ENCODE peak calls at places on chromosome 1, in five cellular contexts. Y is heart left ventricle, S is body of pancreas, V is H54, P is NB4. Z is an unnamed sample.

GRCh38 chr1:150572918-150573647 is 6.3 kb downstream of the MCL1 start:
- DNase-seq in Y (no peak), S (no peak), V (no peak), P (no peak), Z (no peak)

GRCh38 chr1:168408531-168409242 is 128.0 kb downstream of the TBX19 start:
- DNase-seq in Y (no peak), S (no peak), V (peak), P (peak), Z (no peak)

GRCh38 chr1:152110365-152110859 is 4.8 kb downstream of the TCHH start:
- DNase-seq in Y (no peak), S (peak), V (no peak), P (peak), Z (no peak)

GRCh38 chr1:65330822-65331221 is 21.5 kb downstream of the DNAJC6 start:
- DNase-seq in Y (no peak), S (no peak), V (no peak), P (no peak), Z (no peak)

GRCh38 chr1:183956559-183957188 is 80.9 kb downstream of the COLGALT2 start:
- DNase-seq in Y (no peak), S (no peak), V (peak), P (peak), Z (peak)

GRCh38 chr1:15276691-15277090 is 29.7 kb downstream of the FHAD1 start:
- DNase-seq in Y (no peak), S (no peak), V (no peak), P (no peak), Z (no peak)

GRCh38 chr1:111921948-111922347 is 67.5 kb downstream of the KCND3 start:
- DNase-seq in Y (no peak), S (no peak), V (no peak), P (no peak), Z (no peak)

GRCh38 chr1:30779294-30780071 is 21.9 kb upstream of the LAPTM5 start:
- DNase-seq in Y (peak), S (peak), V (peak), P (peak), Z (peak)

GRCh38 chr1:86542626-86543025 is 4.3 kb upstream of the CLCA4 start:
- DNase-seq in Y (no peak), S (no peak), V (no peak), P (no peak), Z (no peak)

GRCh38 chr1:175273656-175274055 is 81.1 kb upstream of the KIAA0040 start:
- DNase-seq in Y (no peak), S (peak), V (no peak), P (no peak), Z (no peak)

GRCh38 chr1:42841010-42841409 is 5.4 kb upstream of the ZNF691 start:
- DNase-seq in Y (no peak), S (no peak), V (no peak), P (no peak), Z (no peak)

GRCh38 chr1:41041866-41042265 is 20.3 kb upstream of the SLFNL1 start:
- DNase-seq in Y (no peak), S (no peak), V (no peak), P (peak), Z (no peak)

GRCh38 chr1:39933956-39934941 is 20.7 kb upstream of the MFSD2A start:
- DNase-seq in Y (peak), S (peak), V (peak), P (peak), Z (no peak)

GRCh38 chr1:2154022-2154421 is 40.5 kb downstream of the FAAP20 start:
- DNase-seq in Y (no peak), S (no peak), V (no peak), P (no peak), Z (no peak)

GRCh38 chr1:20640183-20640597 is 6.9 kb downstream of the PINK1 start:
- DNase-seq in Y (no peak), S (peak), V (no peak), P (peak), Z (peak)

GRCh38 chr1:182330303-182330702 is 61.3 kb downstream of the GLUL start:
- DNase-seq in Y (no peak), S (peak), V (no peak), P (no peak), Z (no peak)

GRCh38 chr1:158654570-158654969 is 31.9 kb downstream of the SPTA1 start:
- DNase-seq in Y (no peak), S (no peak), V (no peak), P (peak), Z (no peak)

GRCh38 chr1:204505674-204506073 is 10.5 kb upstream of the MDM4 start:
- DNase-seq in Y (no peak), S (no peak), V (no peak), P (no peak), Z (no peak)

GRCh38 chr1:204506091-204506968 is 9.9 kb upstream of the MDM4 start:
- DNase-seq in Y (peak), S (peak), V (peak), P (peak), Z (no peak)

GRCh38 chr1:204506969-204507316 is 9.3 kb upstream of the MDM4 start:
- DNase-seq in Y (no peak), S (peak), V (no peak), P (peak), Z (no peak)

GRCh38 chr1:204509186-204509635 is 7.0 kb upstream of the MDM4 start:
- DNase-seq in Y (no peak), S (no peak), V (no peak), P (no peak), Z (no peak)

DNA sequence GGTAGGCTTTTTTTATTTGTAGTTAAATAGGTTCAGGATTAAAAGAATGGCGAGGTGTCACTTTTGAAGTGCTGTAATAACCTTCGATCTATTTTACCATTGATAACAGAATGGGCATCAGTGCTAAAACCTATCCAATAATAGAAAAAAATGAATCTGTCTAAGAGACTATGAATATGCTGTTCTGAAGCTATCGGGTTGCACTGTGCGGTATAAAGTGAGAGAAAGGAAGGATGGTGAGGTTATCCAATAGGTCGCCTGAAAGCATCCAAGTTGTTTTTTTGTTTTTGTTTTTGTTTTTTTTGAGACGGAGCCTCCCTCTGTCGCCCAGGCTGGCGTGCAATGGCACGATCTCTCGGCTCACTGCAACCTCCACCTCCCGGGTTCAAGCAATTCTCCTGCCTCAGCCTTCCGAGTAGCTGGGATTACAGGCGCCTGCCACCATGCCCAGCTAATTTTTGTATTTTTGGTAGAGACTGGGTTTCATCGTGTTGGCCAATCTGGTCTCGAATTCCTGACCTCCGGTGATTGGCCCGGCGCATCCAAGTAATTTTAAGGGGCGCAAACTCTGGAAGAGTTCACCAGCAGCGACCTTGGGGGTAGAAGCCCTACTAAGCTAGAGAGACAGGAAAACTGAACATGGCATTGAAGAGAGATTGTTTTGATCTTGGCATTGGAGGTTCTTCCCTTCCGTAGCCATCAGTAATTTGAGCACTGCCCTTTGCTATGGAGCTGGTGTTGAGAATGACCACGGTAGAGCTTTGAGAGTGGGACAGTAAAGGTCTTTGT is 8.7 kb upstream of the MDM4 start:
- DNase-seq in Y (no peak), S (no peak), V (no peak), P (peak), Z (no peak)
- TF ChIP-seq POLR2A in Y (no peak), S (no peak), V (no peak), P (peak), Z (no peak)

DNA sequence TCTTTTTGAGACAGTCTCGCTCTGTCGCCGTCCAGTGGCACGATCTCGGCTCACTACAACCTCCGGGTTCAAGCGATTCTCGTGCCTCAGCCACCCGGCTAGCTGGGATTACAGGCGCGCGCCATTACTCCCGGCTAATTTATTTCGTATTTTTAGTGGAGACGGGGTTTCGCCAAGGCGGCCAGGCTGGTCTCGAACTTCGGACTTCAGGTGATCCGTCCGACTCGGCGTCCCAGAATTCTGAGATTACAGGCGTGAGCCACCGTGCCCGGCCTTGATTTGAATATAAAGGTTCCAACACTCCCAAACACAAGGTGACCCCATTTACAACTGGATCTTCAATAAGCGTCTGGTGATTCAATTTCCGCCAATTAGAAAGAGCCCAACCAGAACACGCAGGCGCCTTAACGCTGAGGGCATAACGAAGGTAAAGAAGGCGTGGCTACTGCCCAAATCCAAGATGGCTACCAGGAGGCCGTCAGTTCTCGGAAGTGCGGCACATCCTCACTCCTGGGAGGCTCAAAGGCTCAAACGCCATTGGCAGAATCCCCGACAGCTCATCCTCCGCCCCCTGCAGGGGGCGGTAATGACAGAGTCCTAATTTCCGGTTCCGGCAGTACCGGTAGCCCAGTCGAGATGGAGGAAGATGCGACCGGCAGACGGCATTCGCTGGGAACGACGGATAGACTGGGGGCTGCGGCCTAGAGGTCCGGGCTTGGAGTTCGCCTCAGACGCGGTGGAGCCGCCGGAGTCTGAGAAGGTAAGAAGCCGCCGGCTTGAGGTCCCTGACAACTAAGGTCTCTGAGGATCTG is at the start of gene SLC25A44:
- DNase-seq in Y (peak), S (peak), V (peak), P (peak), Z (peak)
- TF ChIP-seq POLR2A in Y (no peak), S (peak), V (peak), P (peak), Z (peak)

GRCh38 chr1:228456252-228457016 is 30.7 kb upstream of the RNF187 start:
- DNase-seq in Y (no peak), S (no peak), V (no peak), P (no peak), Z (no peak)

GRCh38 chr1:228457396-228458176 is 29.6 kb upstream of the RNF187 start:
- DNase-seq in Y (peak), S (peak), V (peak), P (no peak), Z (peak)

GRCh38 chr1:228459091-228459993 is 27.8 kb upstream of the RNF187 start:
- DNase-seq in Y (peak), S (peak), V (peak), P (no peak), Z (peak)

GRCh38 chr1:228455715-228456114 is 31.5 kb upstream of the RNF187 start:
- DNase-seq in Y (no peak), S (no peak), V (no peak), P (no peak), Z (no peak)

GRCh38 chr1:228457017-228457395 is 30.2 kb upstream of the RNF187 start:
- DNase-seq in Y (no peak), S (no peak), V (no peak), P (no peak), Z (no peak)
- TF ChIP-seq POLR2A in Y (no peak), S (no peak), V (no peak), P (no peak), Z (no peak)

DNA sequence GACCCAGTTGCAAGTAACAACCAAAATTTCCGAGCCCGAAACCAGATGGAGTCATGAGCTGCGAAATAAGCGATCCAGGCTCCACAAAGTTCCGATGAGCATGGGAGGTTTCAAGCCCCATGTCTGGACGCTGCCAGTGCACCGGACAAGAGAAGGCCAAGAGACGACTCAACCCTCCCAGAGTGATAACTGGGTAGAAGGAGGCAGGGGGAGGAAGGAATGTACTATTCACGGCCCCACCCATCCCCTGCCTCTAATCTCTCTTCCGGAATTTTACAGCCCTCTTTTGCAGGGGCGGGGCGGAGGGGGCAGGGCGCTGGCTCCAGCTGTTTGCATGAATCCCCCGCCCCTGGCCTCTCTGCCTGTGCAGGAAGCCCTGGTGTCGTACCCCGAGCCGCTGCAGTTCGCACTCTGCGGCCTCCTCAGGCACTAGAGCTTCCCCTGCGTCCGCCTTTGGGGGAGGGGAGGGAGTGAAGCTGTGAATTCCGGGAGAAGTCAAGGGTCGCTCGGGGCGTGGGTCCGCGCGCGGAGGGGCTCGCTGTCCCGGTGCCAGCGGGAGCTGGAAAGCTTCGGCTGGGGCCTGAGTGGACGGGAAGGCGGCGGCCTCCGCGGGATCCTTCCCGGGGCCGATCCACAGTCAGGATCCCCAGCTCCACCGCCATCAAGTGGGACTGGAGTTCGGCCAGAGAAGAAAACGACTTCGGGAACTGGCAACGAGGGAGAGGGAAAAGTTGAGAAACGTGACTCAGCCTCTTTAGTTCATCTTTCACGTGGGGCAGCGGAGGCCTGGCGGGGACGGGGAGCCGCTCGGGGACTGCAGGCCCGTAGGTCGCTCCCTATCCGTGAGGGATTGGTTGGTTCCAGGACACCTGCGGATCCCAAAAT is 6.3 kb upstream of the PTP4A2 start:
- DNase-seq in Y (peak), S (peak), V (peak), P (peak), Z (peak)
- TF ChIP-seq POLR2A in Y (no peak), S (peak), V (no peak), P (peak), Z (peak)

GRCh38 chr1:72284084-72284397 is 1.7 kb upstream of the NEGR1 start:
- DNase-seq in Y (no peak), S (no peak), V (no peak), P (no peak), Z (no peak)

GRCh38 chr1:72282271-72282656 is at the start of gene NEGR1:
- DNase-seq in Y (peak), S (peak), V (peak), P (peak), Z (no peak)

GRCh38 chr1:72284398-72285073 is 2.2 kb upstream of the NEGR1 start:
- DNase-seq in Y (peak), S (peak), V (peak), P (peak), Z (no peak)

GRCh38 chr1:72282690-72283203 is 408 bp upstream of the NEGR1 start:
- DNase-seq in Y (peak), S (peak), V (peak), P (peak), Z (no peak)

GRCh38 chr1:72283204-72284083 is 1.1 kb upstream of the NEGR1 start:
- DNase-seq in Y (peak), S (peak), V (peak), P (peak), Z (no peak)
- TF ChIP-seq POLR2A in Y (no peak), S (no peak), V (peak), P (no peak), Z (no peak)

GRCh38 chr1:999797-1000356 is at the start of gene HES4:
- DNase-seq in Y (peak), S (peak), V (peak), P (peak), Z (no peak)

GRCh38 chr1:1000357-1001056 is 610 bp upstream of the HES4 start:
- DNase-seq in Y (peak), S (peak), V (peak), P (peak), Z (peak)

GRCh38 chr1:1003618-1004419 is 3.9 kb upstream of the HES4 start:
- DNase-seq in Y (peak), S (no peak), V (no peak), P (no peak), Z (no peak)

GRCh38 chr1:1001057-1001630 is 1.2 kb upstream of the HES4 start:
- DNase-seq in Y (peak), S (no peak), V (no peak), P (no peak), Z (no peak)

GRCh38 chr1:1001631-1002300 is 1.9 kb upstream of the HES4 start:
- DNase-seq in Y (peak), S (peak), V (peak), P (peak), Z (peak)
- TF ChIP-seq POLR2A in Y (no peak), S (peak), V (no peak), P (no peak), Z (no peak)

GRCh38 chr1:201748331-201748730 is 80.6 kb upstream of the IPO9 start:
- DNase-seq in Y (no peak), S (no peak), V (peak), P (no peak), Z (no peak)
- TF ChIP-seq POLR2A in Y (no peak), S (no peak), V (no peak), P (no peak), Z (no peak)

GRCh38 chr1:161399257-161399998 is 31.8 kb upstream of the CFAP126 start:
- DNase-seq in Y (peak), S (peak), V (peak), P (peak), Z (peak)
- TF ChIP-seq POLR2A in Y (no peak), S (peak), V (peak), P (peak), Z (peak)

DNA sequence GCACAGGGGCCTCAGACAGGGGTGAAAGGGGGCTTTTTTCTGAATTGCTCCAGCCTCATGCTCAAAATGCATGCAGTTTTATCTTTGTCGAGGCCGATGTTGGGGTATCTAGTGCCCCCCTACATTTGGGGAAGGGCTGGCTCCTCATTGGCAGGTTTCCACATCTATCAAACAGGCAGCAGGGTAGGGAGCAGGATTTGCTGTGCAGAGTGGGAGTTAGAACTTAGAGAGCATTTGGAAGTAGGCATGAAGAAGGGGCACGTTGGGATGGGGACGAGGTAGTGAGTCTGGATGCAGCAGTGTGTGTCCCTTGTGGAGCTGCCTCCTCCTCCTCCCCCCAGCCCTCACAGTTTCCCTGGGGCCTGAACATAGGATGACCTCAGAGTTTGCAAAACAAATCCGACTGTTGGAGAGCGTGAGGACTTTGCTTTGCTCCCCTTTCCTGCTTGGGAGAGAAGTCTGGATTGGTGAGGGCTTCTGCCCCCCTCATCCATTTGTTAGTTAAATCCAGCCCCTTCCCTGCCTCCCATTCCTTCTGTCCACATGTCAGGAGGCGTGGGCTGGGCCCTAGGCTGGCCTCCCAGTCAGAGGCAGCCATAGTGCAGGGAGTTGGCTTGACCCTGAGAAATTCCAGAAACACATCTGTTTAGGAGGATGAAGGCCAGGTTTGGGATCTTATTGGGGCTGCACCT is 36.9 kb upstream of the GPR37L1 start:
- DNase-seq in Y (no peak), S (peak), V (no peak), P (no peak), Z (no peak)
- TF ChIP-seq POLR2A in Y (no peak), S (no peak), V (no peak), P (no peak), Z (no peak)

DNA sequence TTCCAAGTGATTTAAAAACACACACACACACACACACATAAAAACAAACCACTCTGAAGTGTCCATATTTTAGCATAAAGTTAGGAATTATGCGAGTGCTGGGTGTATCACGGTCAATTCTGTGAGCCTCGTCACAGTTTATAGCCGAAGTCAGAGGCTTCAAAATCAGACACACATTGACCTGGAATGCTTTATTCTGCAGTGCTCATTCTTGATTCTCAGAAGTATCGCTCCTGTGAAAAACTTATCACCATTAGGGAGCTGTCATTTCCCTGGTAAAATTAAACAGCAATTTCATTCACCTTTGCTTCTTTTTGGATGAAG is 8.7 kb upstream of the IRF2BP2 start:
- DNase-seq in Y (no peak), S (no peak), V (no peak), P (no peak), Z (no peak)
- TF ChIP-seq POLR2A in Y (no peak), S (no peak), V (no peak), P (no peak), Z (no peak)